ENCODE peak calls at places on chromosomes 5 and 9, in six cellular contexts. N, E, T, V, R and P are unnamed samples.

GRCh38 chr9:91248707-91249106 is 113.0 kb downstream of the AUH start:
- DNase-seq in R (no peak), N (no peak), T (no peak), V (no peak), E (no peak), P (no peak)

GRCh38 chr5:178545156-178545555 is 45.0 kb downstream of the COL23A1 start:
- DNase-seq in T (no peak), N (no peak), R (no peak), V (no peak), E (no peak), P (no peak)

GRCh38 chr5:64811050-64811640 is 42.4 kb downstream of the CWC27 start:
- DNase-seq in N (peak; percentile 17), E (peak; percentile 57), T (peak; percentile 65), R (peak; percentile 43), V (peak; percentile 5), P (peak; percentile 54)

GRCh38 chr9:136726631-136727191 is 14.3 kb downstream of the DIPK1B start:
- DNase-seq in E (peak; percentile 67), N (no peak), R (no peak), V (peak; percentile 21), T (peak; percentile 56), P (peak; percentile 68)

GRCh38 chr5:17204133-17204489 is 13.3 kb upstream of the BASP1 start:
- DNase-seq in R (no peak), T (no peak), V (no peak), E (no peak), N (no peak), P (no peak)

GRCh38 chr5:9516591-9516990 is 29.3 kb downstream of the SEMA5A start:
- DNase-seq in R (no peak), E (no peak), V (no peak), T (no peak), N (no peak), P (peak; percentile 4)

GRCh38 chr5:95723632-95724369 is 7.3 kb upstream of the RHOBTB3 start:
- DNase-seq in R (peak; percentile 39), T (peak; percentile 50), V (no peak), N (no peak), E (no peak), P (peak; percentile 74)

GRCh38 chr5:135977375-135977928 is 22.7 kb upstream of the LECT2 start:
- DNase-seq in N (peak; percentile 62), R (peak; percentile 65), V (no peak), E (no peak), T (peak; percentile 85), P (peak; percentile 81)

GRCh38 chr5:37730896-37731455 is 108.9 kb downstream of the GDNF start:
- DNase-seq in N (no peak), V (no peak), R (no peak), T (no peak), E (no peak), P (no peak)

GRCh38 chr9:130402243-130402642 is 42.5 kb upstream of the ASS1 start:
- DNase-seq in T (no peak), E (no peak), V (no peak), N (no peak), R (no peak), P (no peak)

GRCh38 chr5:151225475-151225874 is 1.6 kb upstream of the CCDC69 start:
- DNase-seq in T (no peak), N (no peak), E (no peak), V (no peak), R (no peak), P (no peak)
- TF ChIP-seq CTCF in T (no peak), N (no peak), E (no peak), V (no peak), R (no peak), P (no peak)

GRCh38 chr9:34171753-34172535 is 6.9 kb upstream of the UBAP1 start:
- DNase-seq in V (no peak), R (no peak), N (no peak), T (no peak), E (no peak), P (peak; percentile 90)

GRCh38 chr9:34163439-34163838 is 15.4 kb upstream of the UBAP1 start:
- DNase-seq in N (peak; percentile 43), R (peak; percentile 13), V (no peak), T (no peak), E (no peak), P (peak; percentile 48)

GRCh38 chr9:34170252-34170915 is 8.5 kb upstream of the UBAP1 start:
- DNase-seq in R (no peak), E (no peak), T (no peak), N (no peak), V (no peak), P (no peak)

DNA sequence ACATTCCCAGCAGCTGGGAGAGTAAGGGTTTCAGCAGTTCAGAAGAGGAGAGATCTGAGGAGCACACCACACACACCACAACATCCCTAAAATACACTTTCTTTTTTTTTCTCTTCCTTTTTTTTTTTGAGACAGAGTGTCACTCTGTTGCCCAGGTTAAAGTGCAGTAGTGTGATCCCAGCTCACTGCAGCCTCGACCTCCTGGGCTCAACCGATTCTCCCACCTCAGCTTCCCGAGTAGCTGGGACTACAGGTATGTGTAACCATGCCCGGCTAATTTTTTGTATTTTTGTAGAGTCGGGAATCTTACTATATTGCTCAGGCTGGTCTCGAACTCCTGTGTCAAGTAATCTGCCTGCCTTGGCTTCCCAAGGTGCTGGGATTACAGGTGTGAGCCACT is 9.7 kb upstream of the UBAP1 start:
- DNase-seq in N (no peak), T (no peak), R (no peak), E (no peak), V (no peak), P (no peak)
- TF ChIP-seq MYC in N (no peak), T (no peak), R (no peak), E (no peak), V (no peak), P (no peak)

GRCh38 chr5:173353070-173353379 is 24.8 kb upstream of the STC2 start:
- DNase-seq in T (no peak), R (no peak), V (no peak), E (no peak), N (no peak), P (no peak)
- TF ChIP-seq CTCF in T (no peak), R (no peak), V (no peak), E (no peak), N (no peak), P (no peak)

DNA sequence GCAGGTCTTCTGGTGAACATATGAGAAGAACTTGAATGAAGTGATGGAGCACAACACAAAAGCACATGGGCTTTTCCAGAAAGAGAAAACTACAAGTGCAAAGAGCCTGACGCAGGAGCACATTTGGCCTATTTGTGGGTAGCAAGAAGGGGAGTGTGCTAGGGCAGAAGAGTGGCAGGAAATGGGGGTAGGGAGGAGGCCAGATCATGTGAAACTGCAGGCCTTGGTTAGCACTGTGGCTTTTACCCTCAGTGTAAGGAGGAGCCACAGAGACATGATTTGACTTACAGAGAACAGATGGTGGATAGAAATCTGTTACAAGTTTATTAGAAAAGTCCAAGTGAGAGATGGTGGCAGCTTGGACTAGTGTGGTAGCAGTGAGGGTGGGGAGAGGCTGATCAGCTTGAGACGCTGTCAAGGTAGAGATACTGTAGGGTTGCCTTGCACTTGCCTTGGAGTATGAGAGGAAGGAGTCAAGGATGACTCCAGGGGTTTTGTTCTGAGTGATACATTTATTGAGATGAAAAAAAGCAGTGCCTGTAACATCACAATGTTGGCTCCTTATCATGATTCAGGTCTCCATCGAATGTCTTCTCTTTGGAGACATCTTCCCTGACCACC is 126.7 kb downstream of the PPP2R2B start:
- DNase-seq in R (no peak), V (peak; percentile 39), N (no peak), E (no peak), T (no peak), P (no peak)
- TF ChIP-seq MYC in R (no peak), V (no peak), N (no peak), E (no peak), T (no peak), P (no peak)